ENCODE peak calls at places on chromosome 15, in nine cellular contexts. I, H, X, D, F, Q, M, W and A are unnamed samples. For H3K9me3, the result is how much of the 10 kb centered on the place peaks cover.

GRCh38 chr15:51086409-51086808 is 8.3 kb downstream of the TNFAIP8L3 start:
- DNase-seq in I (no peak), H (no peak), X (no peak), D (no peak), F (no peak), Q (no peak), M (no peak), W (no peak), A (no peak)

GRCh38 chr15:66565731-66566130 is at the start of gene LCTL:
- DNase-seq in I (no peak), H (no peak), X (peak), D (no peak), F (no peak), Q (no peak), M (peak), W (no peak), A (no peak)

GRCh38 chr15:61528590-61528929 is 299.5 kb upstream of the RORA start:
- DNase-seq in I (no peak), H (no peak), X (no peak), D (no peak), F (no peak), Q (no peak), M (no peak), W (no peak), A (no peak)

GRCh38 chr15:43279496-43279895 is 12.8 kb upstream of the TGM5 start:
- DNase-seq in I (no peak), H (no peak), X (no peak), D (no peak), F (no peak), Q (no peak), M (no peak), W (no peak), A (no peak)

GRCh38 chr15:70323111-70323851 is 225.6 kb upstream of the TLE3 start:
- DNase-seq in I (no peak), H (no peak), X (no peak), D (peak), F (peak), Q (no peak), M (peak), W (peak), A (no peak)

GRCh38 chr15:92801412-92801773 is 98.7 kb upstream of the CHD2 start:
- DNase-seq in I (no peak), H (no peak), X (no peak), D (peak), F (no peak), Q (no peak), M (peak), W (no peak), A (no peak)

GRCh38 chr15:32029862-32030781 is at the start of gene CHRNA7:
- DNase-seq in I (no peak), H (peak), X (peak), D (peak), F (no peak), Q (no peak), M (peak), W (peak), A (no peak)

GRCh38 chr15:71003314-71003713 is 110.7 kb downstream of the LRRC49 start:
- DNase-seq in I (no peak), H (no peak), X (no peak), D (no peak), F (no peak), Q (no peak), M (peak), W (no peak), A (no peak)

GRCh38 chr15:48719668-48720067 is 74.2 kb upstream of the FBN1 start:
- DNase-seq in I (no peak), H (no peak), X (no peak), D (no peak), F (no peak), Q (no peak), M (no peak), W (no peak), A (no peak)

GRCh38 chr15:66707310-66708160 is 5.5 kb downstream of the SMAD6 start:
- DNase-seq in I (no peak), H (peak), X (peak), D (peak), F (no peak), Q (no peak), M (peak), W (peak), A (no peak)

GRCh38 chr15:34810455-34811146 is 15.3 kb upstream of the ACTC1 start:
- DNase-seq in I (no peak), H (peak), X (no peak), D (no peak), F (peak), Q (no peak), M (peak), W (no peak), A (no peak)

GRCh38 chr15:88246666-88247446 is 9.7 kb downstream of the NTRK3 start:
- DNase-seq in I (peak), H (peak), X (peak), D (peak), F (peak), Q (peak), M (peak), W (peak), A (peak)

GRCh38 chr15:68081869-68082505 is 27.9 kb downstream of the PIAS1 start:
- DNase-seq in I (no peak), H (no peak), X (no peak), D (no peak), F (no peak), Q (no peak), M (no peak), W (no peak), A (no peak)

GRCh38 chr15:62393196-62393595 is 228.1 kb upstream of the C2CD4B start:
- DNase-seq in I (no peak), H (no peak), X (no peak), D (no peak), F (no peak), Q (no peak), M (no peak), W (no peak), A (no peak)

GRCh38 chr15:77138167-77138522 is 67.2 kb upstream of the TSPAN3 start:
- DNase-seq in I (no peak), H (no peak), X (no peak), D (peak), F (no peak), Q (no peak), M (no peak), W (no peak), A (no peak)

GRCh38 chr15:60370804-60371700 is 26.7 kb downstream of the ANXA2 start:
- DNase-seq in I (no peak), H (peak), X (peak), D (peak), F (peak), Q (no peak), M (peak), W (peak), A (no peak)

GRCh38 chr15:85024509-85025336 is 43.1 kb downstream of the PDE8A start:
- DNase-seq in I (no peak), H (peak), X (peak), D (no peak), F (no peak), Q (no peak), M (peak), W (no peak), A (no peak)

GRCh38 chr15:65184305-65184943 is 718 bp downstream of the CLPX start:
- DNase-seq in I (peak), H (peak), X (peak), D (peak), F (peak), Q (peak), M (peak), W (peak), A (no peak)

GRCh38 chr15:23372284-23372683 is 17.7 kb downstream of the GOLGA8S start:
- DNase-seq in I (no peak), H (no peak), X (no peak), D (no peak), F (peak), Q (no peak), M (no peak), W (no peak), A (no peak)

GRCh38 chr15:72237286-72238224 is 6.6 kb upstream of the PKM start:
- DNase-seq in I (no peak), H (peak), X (peak), D (peak), F (peak), Q (peak), M (peak), W (no peak), A (peak)

GRCh38 chr15:32855942-32856341 is 138.1 kb downstream of the GREM1 start:
- DNase-seq in I (no peak), H (peak), X (peak), D (no peak), F (no peak), Q (no peak), M (peak), W (no peak), A (no peak)

GRCh38 chr15:71011503-71012155 is 103.6 kb upstream of the THSD4 start:
- DNase-seq in I (no peak), H (peak), X (peak), D (peak), F (no peak), Q (no peak), M (peak), W (no peak), A (no peak)

GRCh38 chr15:61137139-61137792 is 91.8 kb downstream of the RORA start:
- DNase-seq in I (no peak), H (no peak), X (no peak), D (no peak), F (no peak), Q (no peak), M (no peak), W (no peak), A (no peak)

GRCh38 chr15:38531509-38531908 is 33.1 kb downstream of the RASGRP1 start:
- DNase-seq in I (no peak), H (no peak), X (no peak), D (no peak), F (no peak), Q (no peak), M (peak), W (no peak), A (no peak)

GRCh38 chr15:70522323-70522966 is 240.9 kb downstream of the UACA start:
- DNase-seq in I (no peak), H (no peak), X (no peak), D (no peak), F (no peak), Q (no peak), M (no peak), W (no peak), A (no peak)

GRCh38 chr15:83695901-83696425 is 42.0 kb downstream of the ADAMTSL3 start:
- DNase-seq in I (no peak), H (no peak), X (no peak), D (no peak), F (no peak), Q (no peak), M (no peak), W (no peak), A (no peak)

GRCh38 chr15:83695246-83695645 is 41.3 kb downstream of the ADAMTSL3 start:
- DNase-seq in I (no peak), H (no peak), X (no peak), D (no peak), F (no peak), Q (no peak), M (no peak), W (no peak), A (no peak)

GRCh38 chr15:83694030-83694429 is 40.1 kb downstream of the ADAMTSL3 start:
- DNase-seq in I (no peak), H (peak), X (no peak), D (no peak), F (no peak), Q (no peak), M (peak), W (no peak), A (no peak)

GRCh38 chr15:83694538-83694937 is 40.6 kb downstream of the ADAMTSL3 start:
- DNase-seq in I (no peak), H (no peak), X (no peak), D (no peak), F (no peak), Q (no peak), M (no peak), W (no peak), A (no peak)

DNA sequence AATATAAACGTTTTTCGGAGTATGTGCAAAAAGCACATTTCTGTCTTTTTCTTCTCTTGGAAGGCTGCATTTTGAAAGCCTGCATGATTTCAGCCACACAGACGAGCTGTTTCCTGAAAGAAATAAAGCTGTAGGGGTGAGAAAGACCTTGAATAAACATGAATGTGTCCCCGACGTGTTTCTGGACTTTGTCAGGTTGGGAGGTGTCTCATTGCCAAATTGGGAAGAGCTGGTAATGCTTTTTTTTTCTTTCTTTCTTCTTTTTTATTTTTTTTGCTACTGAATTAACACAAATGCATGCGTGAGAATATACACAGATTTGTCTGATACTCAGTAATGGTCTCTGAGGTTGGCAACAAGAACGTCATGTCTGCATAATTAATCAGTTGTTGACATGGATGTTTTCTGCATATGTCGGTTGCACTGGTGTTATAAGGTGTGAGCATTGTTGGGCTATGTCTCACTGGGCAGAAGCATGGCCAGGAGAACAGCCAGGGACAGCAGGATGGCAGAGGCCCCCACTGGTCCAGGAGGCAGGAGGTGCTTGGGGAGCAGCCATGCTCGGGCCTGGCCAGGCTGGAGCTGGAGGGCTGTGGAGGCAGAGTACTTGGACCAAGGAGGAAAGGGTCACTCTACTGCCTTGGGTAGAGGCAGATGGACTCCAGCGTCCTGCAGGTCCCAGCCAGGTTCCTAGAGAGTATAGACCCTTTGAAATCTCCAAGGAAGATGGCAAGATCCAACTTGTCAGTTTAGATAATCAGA is 39.1 kb downstream of the ADAMTSL3 start:
- DNase-seq in I (no peak), H (no peak), X (no peak), D (no peak), F (no peak), Q (no peak), M (no peak), W (no peak), A (no peak)
- H3K9me3 ChIP-seq in I (under half), H (under half), X (under half), D (under half), F (under half), Q (under half), M (under half), W (under half), A (under half)

GRCh38 chr15:26357653-26358052 is 415.2 kb downstream of the GABRB3 start:
- DNase-seq in I (no peak), H (no peak), X (no peak), D (no peak), F (no peak), Q (no peak), M (no peak), W (no peak), A (no peak)

GRCh38 chr15:26358708-26359107 is 414.2 kb downstream of the GABRB3 start:
- DNase-seq in I (no peak), H (no peak), X (no peak), D (no peak), F (no peak), Q (no peak), M (no peak), W (no peak), A (no peak)

GRCh38 chr15:26352406-26352805 is 420.5 kb downstream of the GABRB3 start:
- DNase-seq in I (no peak), H (no peak), X (no peak), D (no peak), F (no peak), Q (no peak), M (no peak), W (no peak), A (no peak)

GRCh38 chr15:26355671-26356070 is 417.2 kb downstream of the GABRB3 start:
- DNase-seq in I (no peak), H (no peak), X (no peak), D (no peak), F (no peak), Q (no peak), M (no peak), W (no peak), A (no peak)

DNA sequence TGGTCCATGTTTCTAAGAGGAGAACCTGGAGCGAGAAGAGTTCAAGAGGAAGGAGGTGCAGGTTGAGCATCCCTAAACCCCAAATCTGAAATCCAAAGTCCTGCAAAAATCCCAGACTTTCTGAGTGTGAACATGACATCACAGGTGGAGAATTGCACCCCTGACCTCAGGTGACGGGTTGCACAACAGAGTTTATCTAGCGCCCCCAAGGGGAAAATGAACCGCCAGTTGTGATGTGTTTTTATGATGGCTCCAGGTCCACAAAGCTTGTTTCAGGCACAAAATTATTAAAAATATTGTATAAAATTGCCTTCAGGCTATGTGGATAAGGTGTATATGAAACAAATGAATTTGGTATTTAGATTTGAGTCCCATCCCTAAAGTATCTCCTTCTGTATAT is 420.0 kb downstream of the GABRB3 start:
- DNase-seq in I (no peak), H (no peak), X (no peak), D (no peak), F (no peak), Q (no peak), M (no peak), W (no peak), A (no peak)
- H3K9me3 ChIP-seq in I (under half), H (under half), X (half or more), D (under half), F (under half), Q (under half), M (under half), W (under half), A (under half)

GRCh38 chr15:78372880-78373279 is 32.7 kb downstream of the CRABP1 start:
- DNase-seq in I (no peak), H (no peak), X (peak), D (peak), F (peak), Q (no peak), M (no peak), W (no peak), A (no peak)

GRCh38 chr15:78370013-78370412 is 29.9 kb downstream of the CRABP1 start:
- DNase-seq in I (no peak), H (no peak), X (no peak), D (no peak), F (no peak), Q (no peak), M (no peak), W (no peak), A (no peak)

GRCh38 chr15:78369161-78369560 is 29.0 kb downstream of the CRABP1 start:
- DNase-seq in I (no peak), H (no peak), X (no peak), D (no peak), F (no peak), Q (no peak), M (no peak), W (peak), A (no peak)

GRCh38 chr15:78374436-78375393 is 34.6 kb downstream of the CRABP1 start:
- DNase-seq in I (no peak), H (peak), X (peak), D (peak), F (peak), Q (no peak), M (no peak), W (no peak), A (no peak)
- H3K9me3 ChIP-seq in I (under half), H (under half), X (under half), D (under half), F (under half), Q (under half), M (under half), W (under half), A (under half)

DNA sequence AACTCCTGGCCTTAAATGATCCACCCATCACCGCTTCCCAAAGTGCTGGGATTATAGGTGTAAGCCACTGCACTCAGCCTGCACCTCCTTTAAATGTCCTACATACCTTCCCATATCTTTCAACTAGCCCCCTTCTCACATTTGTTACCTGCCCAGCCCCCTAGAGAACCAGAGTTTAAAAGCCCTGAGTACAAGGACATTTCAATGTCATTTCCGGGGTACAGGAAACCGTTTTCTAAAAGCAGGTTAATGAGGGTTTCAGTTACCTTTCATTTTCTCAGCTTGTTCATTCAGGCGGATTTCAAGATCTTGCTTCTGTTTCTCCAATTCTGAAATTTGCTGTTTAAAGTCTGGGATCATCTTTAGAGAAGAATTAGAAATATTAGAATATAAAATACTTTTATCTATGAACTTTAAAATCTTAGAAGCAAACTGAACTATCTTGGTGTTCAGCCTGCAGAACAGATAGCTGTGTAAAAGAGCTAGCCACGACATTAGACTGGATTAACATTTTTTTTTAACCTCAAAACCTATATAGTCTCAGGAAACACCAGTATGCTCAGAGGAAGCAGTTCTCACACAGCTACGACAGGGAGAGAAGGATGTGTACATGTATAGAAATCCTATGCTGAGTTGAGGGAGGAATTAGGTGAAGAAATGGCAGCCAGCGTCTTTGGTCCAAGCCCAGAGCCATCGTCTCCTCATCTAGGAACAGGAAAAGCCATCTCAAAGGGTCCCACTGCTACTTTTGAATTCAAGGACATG is 29.9 kb upstream of the GNB5 start:
- DNase-seq in I (no peak), H (no peak), X (no peak), D (no peak), F (no peak), Q (no peak), M (no peak), W (no peak), A (no peak)
- H3K9me3 ChIP-seq in I (under half), H (under half), X (under half), D (under half), F (under half), Q (under half), M (under half), W (under half), A (under half)

GRCh38 chr15:46059921-46060565 is 425.2 kb downstream of the SQOR start:
- DNase-seq in I (no peak), H (no peak), X (no peak), D (no peak), F (no peak), Q (no peak), M (no peak), W (no peak), A (no peak)

DNA sequence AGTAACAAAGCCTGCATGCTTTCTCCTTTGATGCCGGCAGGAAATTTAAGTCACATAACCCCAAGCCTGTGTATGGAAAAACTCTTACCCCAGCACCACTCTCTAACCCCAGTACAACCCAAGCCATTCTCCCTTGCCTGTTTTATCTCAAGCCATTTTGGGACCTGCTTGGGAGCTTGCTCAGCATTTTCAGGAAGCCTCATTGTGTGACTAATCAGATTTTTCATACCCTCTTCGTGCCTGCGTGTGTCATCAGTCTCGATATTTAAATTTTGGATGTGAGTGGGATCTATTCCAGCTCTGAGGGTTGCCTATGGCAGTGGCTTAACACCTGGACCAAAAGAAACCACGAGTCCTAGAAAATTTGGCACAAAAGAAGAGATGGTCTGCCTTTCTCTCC is 426.2 kb downstream of the SQOR start:
- DNase-seq in I (no peak), H (no peak), X (no peak), D (no peak), F (no peak), Q (no peak), M (no peak), W (no peak), A (no peak)
- H3K9me3 ChIP-seq in I (under half), H (under half), X (half or more), D (under half), F (under half), Q (under half), M (under half), W (under half), A (under half)